ENCODE peak calls at places on chromosome 21, in four cellular contexts. S, D, C and B are unnamed samples.

GRCh38 chr21:36966066-36966845 is at the start of gene HLCS:
- DNase-seq in S (no peak), D (no peak), C (peak; percentile 94), B (peak; percentile 68)

GRCh38 chr21:33560965-33561364 is 18.1 kb downstream of the SON start:
- DNase-seq in S (no peak), D (no peak), C (no peak), B (no peak)

GRCh38 chr21:46294647-46295176 is 8.6 kb downstream of the YBEY start:
- DNase-seq in S (no peak), D (no peak), C (peak; percentile 71), B (no peak)

GRCh38 chr21:21714396-21714795 is 716.2 kb downstream of the NCAM2 start:
- DNase-seq in S (no peak), D (no peak), C (no peak), B (no peak)

GRCh38 chr21:39105341-39105765 is 77.9 kb downstream of the PSMG1 start:
- DNase-seq in S (no peak), D (no peak), C (no peak), B (no peak)

GRCh38 chr21:36425286-36425685 is 40.1 kb downstream of the CHAF1B start:
- DNase-seq in S (no peak), D (no peak), C (no peak), B (no peak)

GRCh38 chr21:36656138-36656537 is 42.8 kb upstream of the SIM2 start:
- DNase-seq in S (no peak), D (no peak), C (no peak), B (no peak)

GRCh38 chr21:29499734-29500343 is 201.1 kb downstream of the BACH1 start:
- DNase-seq in S (no peak), D (peak; percentile 32), C (peak; percentile 37), B (peak; percentile 42)

GRCh38 chr21:36437745-36438128 is 42.2 kb downstream of the CLDN14 start:
- DNase-seq in S (no peak), D (no peak), C (no peak), B (no peak)

GRCh38 chr21:16124397-16125130 is 394.8 kb downstream of the USP25 start:
- DNase-seq in S (no peak), D (no peak), C (no peak), B (no peak)

GRCh38 chr21:21213297-21213696 is 215.1 kb downstream of the NCAM2 start:
- DNase-seq in S (no peak), D (no peak), C (no peak), B (no peak)

GRCh38 chr21:44084496-44085241 is 22.5 kb upstream of the PWP2 start:
- DNase-seq in S (no peak), D (no peak), C (no peak), B (no peak)

GRCh38 chr21:38807481-38807880 is 1.8 kb downstream of the ETS2 start:
- DNase-seq in S (no peak), D (no peak), C (no peak), B (no peak)

GRCh38 chr21:46459356-46460112 is 843 bp downstream of the DIP2A start:
- DNase-seq in S (no peak), D (no peak), C (peak; percentile 64), B (no peak)

GRCh38 chr21:8997011-8997440 is 1524.4 kb upstream of the TPTE start:
- DNase-seq in S (no peak), D (no peak), C (no peak), B (no peak)

GRCh38 chr21:8993284-8993942 is 1528.0 kb upstream of the TPTE start:
- DNase-seq in S (no peak), D (no peak), C (peak; percentile 16), B (no peak)

GRCh38 chr21:8992731-8993174 is 1528.6 kb upstream of the TPTE start:
- DNase-seq in S (no peak), D (no peak), C (peak; percentile 38), B (no peak)

GRCh38 chr21:8993943-8994639 is 1527.3 kb upstream of the TPTE start:
- DNase-seq in S (no peak), D (no peak), C (peak; percentile 23), B (no peak)

DNA sequence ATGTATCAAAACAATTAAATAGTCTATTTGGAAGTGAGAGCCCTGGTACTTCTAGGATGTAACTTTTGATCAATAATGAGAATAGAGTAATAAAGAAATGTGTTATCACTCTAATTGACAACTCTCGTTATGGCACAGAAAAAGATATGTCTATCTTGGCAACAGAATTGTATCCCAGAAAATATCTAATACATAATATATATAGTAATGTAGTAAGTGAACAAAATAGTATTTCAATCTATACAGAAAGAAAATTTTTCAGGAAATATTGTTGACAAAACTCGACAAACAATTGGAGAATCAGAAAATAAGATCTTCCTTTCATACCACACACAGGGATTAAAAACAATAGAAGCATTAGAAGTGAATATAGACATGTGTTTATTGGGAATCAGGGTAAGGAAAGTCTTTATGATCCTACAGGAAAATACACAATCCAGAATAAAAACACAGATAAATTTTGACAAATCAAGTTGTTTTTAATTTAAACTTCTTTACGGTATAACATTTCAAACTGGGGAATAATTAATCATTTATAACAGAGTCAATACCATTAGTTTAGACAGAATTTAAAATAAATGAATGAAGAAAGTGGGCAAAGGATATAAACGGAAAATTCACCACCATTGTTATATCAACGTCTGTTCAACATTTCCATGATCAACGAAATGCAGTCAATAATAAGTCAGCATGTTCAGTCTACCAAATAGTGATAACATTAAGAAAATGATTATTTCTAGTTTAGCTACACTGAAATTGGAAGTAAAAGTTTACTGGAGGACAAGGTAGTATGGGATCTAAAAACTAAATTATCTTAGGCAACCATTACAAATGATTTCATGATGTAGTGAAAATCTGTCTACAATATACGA is 1526.5 kb upstream of the TPTE start:
- DNase-seq in S (no peak), D (no peak), C (peak; percentile 29), B (no peak)
- H3K9me3 ChIP-seq in S (no peaks in the 10 kb centered on the region), D (peaks cover 44% of the 10 kb centered on the region), C (no peaks in the 10 kb centered on the region), B (no peaks in the 10 kb centered on the region)

DNA sequence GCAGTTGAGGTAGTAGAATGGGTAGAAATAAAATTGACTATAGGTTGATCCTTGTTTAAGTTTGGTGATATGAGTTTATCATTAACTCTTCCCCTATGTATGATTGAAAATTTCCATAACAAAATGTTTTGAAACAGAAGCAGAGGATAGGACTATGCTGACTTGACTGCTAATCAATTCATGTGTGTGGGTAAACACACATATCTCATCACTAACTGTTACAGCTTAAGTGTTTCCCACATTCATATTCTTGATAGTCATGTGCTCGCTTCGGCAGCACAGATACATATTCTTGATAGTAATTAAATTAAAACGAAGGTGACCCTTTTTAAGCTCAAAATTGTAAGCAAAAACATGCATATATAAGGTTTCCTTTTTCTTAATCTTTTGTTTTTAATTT is 68.2 kb upstream of the SAMSN1 start:
- DNase-seq in S (no peak), D (no peak), C (no peak), B (no peak)
- H3K4me1 ChIP-seq in S (no peaks in the 10 kb centered on the region), D (no peaks in the 10 kb centered on the region), C (no peaks in the 10 kb centered on the region), B (no peaks in the 10 kb centered on the region)

GRCh38 chr21:32475162-32475812 is 62.8 kb downstream of the EVA1C start:
- DNase-seq in S (no peak), D (no peak), C (no peak), B (no peak)
- TF ChIP-seq ZNF274 in S (no peak), D (no peak), C (no peak), B (no peak)

GRCh38 chr21:13854638-13855037 is 245.1 kb downstream of the POTED start:
- DNase-seq in S (no peak), D (no peak), C (no peak), B (no peak)
- H3K9me3 ChIP-seq in S (no peaks in the 10 kb centered on the region), D (no peaks in the 10 kb centered on the region), C (no peaks in the 10 kb centered on the region), B (no peaks in the 10 kb centered on the region)

GRCh38 chr21:45109831-45110492 is 35.6 kb downstream of the ADARB1 start:
- DNase-seq in S (peak; percentile 94), D (no peak), C (no peak), B (no peak)
- H3K4me1 ChIP-seq in S (peaks cover 42% of the 10 kb centered on the region), D (no peaks in the 10 kb centered on the region), C (peaks cover 18% of the 10 kb centered on the region), B (no peaks in the 10 kb centered on the region)

GRCh38 chr21:17610862-17611261 is 1.8 kb downstream of the BTG3 start:
- DNase-seq in S (no peak), D (no peak), C (no peak), B (no peak)
- TF ChIP-seq ZNF274 in S (no peak), D (no peak), C (no peak), B (no peak)

GRCh38 chr21:28359300-28359699 is 633.4 kb downstream of the LTN1 start:
- DNase-seq in S (no peak), D (no peak), C (no peak), B (no peak)

GRCh38 chr21:28357743-28358142 is 634.9 kb downstream of the LTN1 start:
- DNase-seq in S (no peak), D (no peak), C (no peak), B (no peak)

GRCh38 chr21:28358702-28359101 is 634.0 kb downstream of the LTN1 start:
- DNase-seq in S (no peak), D (no peak), C (no peak), B (no peak)
- H3K9me3 ChIP-seq in S (no peaks in the 10 kb centered on the region), D (no peaks in the 10 kb centered on the region), C (no peaks in the 10 kb centered on the region), B (no peaks in the 10 kb centered on the region)

GRCh38 chr21:35206141-35207125 is 157.3 kb upstream of the RUNX1 start:
- DNase-seq in S (no peak), D (no peak), C (peak; percentile 75), B (no peak)

GRCh38 chr21:35210093-35210492 is 161.0 kb upstream of the RUNX1 start:
- DNase-seq in S (no peak), D (no peak), C (no peak), B (no peak)

GRCh38 chr21:35208117-35208516 is 159.0 kb upstream of the RUNX1 start:
- DNase-seq in S (no peak), D (no peak), C (no peak), B (no peak)

GRCh38 chr21:35207322-35207721 is 158.2 kb upstream of the RUNX1 start:
- DNase-seq in S (no peak), D (no peak), C (no peak), B (no peak)

DNA sequence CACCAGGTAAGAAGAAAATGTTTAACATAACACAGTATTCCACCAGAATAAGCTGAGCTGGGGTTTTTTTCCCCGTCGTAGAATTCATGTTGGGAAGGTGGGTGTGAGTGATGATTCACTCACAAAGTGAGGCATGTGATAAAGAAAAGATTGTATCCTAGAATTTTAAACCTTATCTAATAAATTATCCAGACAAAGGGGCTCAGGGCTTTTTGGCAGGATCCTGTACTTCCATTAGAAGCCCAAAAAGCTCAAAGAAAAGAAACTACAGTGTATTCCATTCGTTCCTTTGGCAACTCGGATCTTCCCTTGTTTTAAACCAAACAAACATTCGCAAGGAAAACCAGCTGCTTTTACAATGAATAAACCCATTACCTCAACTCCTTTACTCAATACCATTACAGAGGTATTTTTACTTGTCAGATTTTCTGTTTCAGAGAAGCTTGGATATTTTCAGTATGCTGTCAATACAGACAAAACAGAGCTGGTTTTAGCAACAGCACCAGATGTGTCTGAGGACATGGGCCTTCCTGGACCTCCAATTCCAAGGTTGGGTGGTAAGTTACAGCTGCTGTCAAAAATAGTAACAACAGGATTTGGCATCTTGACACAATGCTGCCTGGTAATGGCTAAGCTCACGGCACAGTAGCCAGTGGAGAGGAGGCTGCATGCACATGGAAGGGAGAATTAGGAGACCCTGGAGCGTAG is 159.9 kb upstream of the RUNX1 start:
- DNase-seq in S (no peak), D (no peak), C (no peak), B (no peak)
- H3K4me1 ChIP-seq in S (peaks cover 25% of the 10 kb centered on the region), D (peaks cover 29% of the 10 kb centered on the region), C (peaks cover 20% of the 10 kb centered on the region), B (no peaks in the 10 kb centered on the region)